ENCODE peak calls at places on chromosomes 12 and 14, in four cellular contexts. P is fibroblast of mammary gland, E is NCI-H187 treated with DMSO at 0.1 percent for 48 hours, G is choroid plexus epithelial cell. R is an unnamed sample.

GRCh38 chr12:40819427-40820108 is 127.3 kb downstream of the CNTN1 start:
- DNase-seq in P (no peak), E (no peak), G (no peak), R (no peak)

GRCh38 chr12:71469235-71469873 is 29.8 kb downstream of the LGR5 start:
- DNase-seq in P (peak; percentile 84), E (no peak), G (peak; percentile 40), R (peak; percentile 82)

GRCh38 chr12:53124352-53124723 is 21.1 kb downstream of the SOAT2 start:
- DNase-seq in P (no peak), E (no peak), G (no peak), R (no peak)

GRCh38 chr14:87043667-87044200 is 949.2 kb downstream of the GALC start:
- DNase-seq in P (no peak), E (no peak), G (no peak), R (no peak)

GRCh38 chr12:77835982-77836381 is 5.3 kb downstream of the NAV3 start:
- DNase-seq in P (no peak), E (no peak), G (no peak), R (no peak)

GRCh38 chr12:64582862-64583261 is 27.4 kb upstream of the RASSF3 start:
- DNase-seq in P (no peak), E (no peak), G (no peak), R (no peak)

GRCh38 chr12:108509806-108510205 is 5.3 kb upstream of the FICD start:
- DNase-seq in P (no peak), E (no peak), G (no peak), R (no peak)

GRCh38 chr12:1795221-1795784 is 25.1 kb upstream of the LRTM2 start:
- DNase-seq in P (no peak), E (no peak), G (no peak), R (no peak)

GRCh38 chr14:94379291-94380224 is 8.8 kb downstream of the SERPINA1 start:
- DNase-seq in P (no peak), E (no peak), G (no peak), R (no peak)

GRCh38 chr14:105329411-105330200 is 15.1 kb downstream of the PACS2 start:
- DNase-seq in P (no peak), E (no peak), G (no peak), R (no peak)

GRCh38 chr12:57483466-57483865 is 3.8 kb upstream of the ARHGAP9 start:
- DNase-seq in P (no peak), E (no peak), G (peak; percentile 89), R (no peak)

GRCh38 chr14:51293149-51293925 is 53.3 kb downstream of the TMX1 start:
- DNase-seq in P (peak; percentile 36), E (no peak), G (peak; percentile 71), R (no peak)

GRCh38 chr12:7797698-7798398 is 8.6 kb downstream of the NANOG start:
- DNase-seq in P (peak; percentile 8), E (no peak), G (peak; percentile 27), R (no peak)

GRCh38 chr12:38912116-38912515 is 6.7 kb upstream of the CPNE8 start:
- DNase-seq in P (no peak), E (no peak), G (no peak), R (no peak)

GRCh38 chr14:92958373-92959188 is 35.6 kb downstream of the CHGA start:
- DNase-seq in P (no peak), E (no peak), G (no peak), R (no peak)

GRCh38 chr12:88935856-88936255 is 355.6 kb upstream of the KITLG start:
- DNase-seq in P (peak; percentile 41), E (no peak), G (no peak), R (no peak)